ENCODE peak calls at places on chromosomes 16 and 17, in eight cellular contexts. U is CMK, M is SHP77, N is PC-9, T is HEK293T, D is NCI-H748 treated with DMSO at 0.1 percent for 48 hours, G is mammary epithelial cell, I is lung. B is an unnamed sample.

GRCh38 chr16:87457051-87457611 is 35.7 kb downstream of the ZCCHC14 start:
- DNase-seq in U (no peak), M (no peak), N (peak; percentile 74), T (no peak), D (no peak), G (peak; percentile 66), I (no peak), B (peak; percentile 87)

GRCh38 chr17:77887464-77888241 is 70.8 kb upstream of the TNRC6C start:
- DNase-seq in U (no peak), M (peak; percentile 90), N (no peak), T (peak; percentile 39), D (peak; percentile 48), G (peak; percentile 24), I (peak; percentile 80), B (peak; percentile 79)

GRCh38 chr16:87790278-87791023 is 24.7 kb upstream of the KLHDC4 start:
- DNase-seq in U (no peak), M (no peak), N (peak; percentile 39), T (no peak), D (no peak), G (peak; percentile 89), I (no peak), B (no peak)

GRCh38 chr17:5508855-5509254 is 22.5 kb downstream of the MIS12 start:
- DNase-seq in U (no peak), M (peak; percentile 17), N (no peak), T (no peak), D (peak; percentile 98), G (peak; percentile 39), I (no peak), B (no peak)

GRCh38 chr16:79721186-79721745 is 120.7 kb upstream of the MAF start:
- DNase-seq in U (no peak), M (no peak), N (no peak), T (no peak), D (no peak), G (no peak), I (no peak), B (peak; percentile 2)

GRCh38 chr17:69474171-69474831 is 59.8 kb downstream of the MAP2K6 start:
- DNase-seq in U (no peak), M (no peak), N (no peak), T (no peak), D (no peak), G (no peak), I (no peak), B (peak; percentile 20)

GRCh38 chr17:41442772-41443171 is 2.0 kb upstream of the KRT38 start:
- DNase-seq in U (no peak), M (no peak), N (no peak), T (no peak), D (no peak), G (no peak), I (no peak), B (peak; percentile 69)

GRCh38 chr17:75406222-75406615 is 741 bp upstream of the GRB2 start:
- DNase-seq in U (no peak), M (no peak), N (no peak), T (no peak), D (peak; percentile 20), G (no peak), I (no peak), B (no peak)

GRCh38 chr17:72614871-72615626 is 477.4 kb downstream of the SLC39A11 start:
- DNase-seq in U (no peak), M (no peak), N (no peak), T (no peak), D (no peak), G (peak; percentile 94), I (no peak), B (peak; percentile 59)

GRCh38 chr16:19008245-19008644 is 24.5 kb downstream of the TMC7 start:
- DNase-seq in U (no peak), M (no peak), N (peak; percentile 58), T (no peak), D (no peak), G (peak; percentile 94), I (no peak), B (peak; percentile 85)

GRCh38 chr17:70054961-70055360 is 20.1 kb upstream of the KCNJ16 start:
- DNase-seq in U (no peak), M (no peak), N (no peak), T (no peak), D (no peak), G (no peak), I (no peak), B (no peak)

GRCh38 chr16:14502932-14503741 is 126.9 kb downstream of the PARN start:
- DNase-seq in U (no peak), M (no peak), N (peak; percentile 92), T (no peak), D (no peak), G (peak; percentile 95), I (no peak), B (peak; percentile 81)

GRCh38 chr17:8391711-8392110 is 5.9 kb downstream of the RNF222 start:
- DNase-seq in U (no peak), M (no peak), N (peak; percentile 78), T (no peak), D (no peak), G (peak; percentile 68), I (no peak), B (no peak)

GRCh38 chr17:34361478-34362061 is 1.5 kb downstream of the CCL1 start:
- DNase-seq in U (peak; percentile 54), M (peak; percentile 86), N (peak; percentile 68), T (peak; percentile 69), D (peak; percentile 81), G (peak; percentile 57), I (peak; percentile 91), B (peak; percentile 90)

GRCh38 chr17:64221679-64222078 is 41.4 kb downstream of the TEX2 start:
- DNase-seq in U (no peak), M (no peak), N (no peak), T (no peak), D (no peak), G (no peak), I (no peak), B (no peak)

GRCh38 chr17:30808785-30809286 is 15.7 kb downstream of the CRLF3 start:
- DNase-seq in U (no peak), M (no peak), N (no peak), T (no peak), D (no peak), G (no peak), I (no peak), B (no peak)

GRCh38 chr17:78237403-78238012 is 6.1 kb downstream of the TMEM235 start:
- DNase-seq in U (no peak), M (peak; percentile 56), N (no peak), T (no peak), D (no peak), G (no peak), I (no peak), B (no peak)

GRCh38 chr16:49744244-49744976 is 111.5 kb downstream of the ZNF423 start:
- DNase-seq in U (no peak), M (no peak), N (no peak), T (no peak), D (no peak), G (no peak), I (no peak), B (no peak)

GRCh38 chr17:61409301-61410099 is 9.9 kb downstream of the TBX2 start:
- DNase-seq in U (no peak), M (no peak), N (no peak), T (peak; percentile 47), D (no peak), G (peak; percentile 53), I (no peak), B (peak; percentile 72)

GRCh38 chr17:65406552-65406951 is 154.9 kb downstream of the AXIN2 start:
- DNase-seq in U (no peak), M (no peak), N (no peak), T (no peak), D (no peak), G (no peak), I (no peak), B (no peak)

GRCh38 chr17:17231621-17232302 is 5.2 kb downstream of the FLCN start:
- DNase-seq in U (no peak), M (no peak), N (no peak), T (no peak), D (no peak), G (no peak), I (no peak), B (no peak)

GRCh38 chr17:30926516-30926915 is 4.8 kb downstream of the ADAP2 start:
- DNase-seq in U (no peak), M (no peak), N (no peak), T (no peak), D (no peak), G (peak; percentile 41), I (no peak), B (no peak)

GRCh38 chr16:15907863-15908478 is 19.6 kb upstream of the CEP20 start:
- DNase-seq in U (peak; percentile 41), M (peak; percentile 13), N (peak; percentile 50), T (peak; percentile 71), D (no peak), G (peak; percentile 48), I (peak; percentile 31), B (peak; percentile 45)

GRCh38 chr16:15949210-15950166 is at the start of gene ABCC1:
- DNase-seq in U (no peak), M (no peak), N (no peak), T (peak; percentile 74), D (no peak), G (peak; percentile 38), I (no peak), B (no peak)

GRCh38 chr16:10897134-10897533 is 20.1 kb downstream of the CIITA start:
- DNase-seq in U (no peak), M (no peak), N (no peak), T (no peak), D (no peak), G (no peak), I (no peak), B (no peak)

GRCh38 chr17:27367121-27367981 is 73.4 kb downstream of the WSB1 start:
- DNase-seq in U (no peak), M (no peak), N (no peak), T (no peak), D (no peak), G (no peak), I (no peak), B (no peak)

GRCh38 chr16:69651217-69651616 is 75.1 kb downstream of the NQO1 start:
- DNase-seq in U (no peak), M (no peak), N (no peak), T (no peak), D (no peak), G (no peak), I (no peak), B (no peak)

GRCh38 chr17:17252149-17252810 is 15.3 kb upstream of the FLCN start:
- DNase-seq in U (peak; percentile 71), M (no peak), N (no peak), T (no peak), D (no peak), G (no peak), I (no peak), B (no peak)

GRCh38 chr17:79850571-79851460 is 11.6 kb upstream of the CBX4 start:
- DNase-seq in U (no peak), M (no peak), N (peak; percentile 92), T (no peak), D (no peak), G (peak; percentile 90), I (no peak), B (peak; percentile 61)

GRCh38 chr16:12470311-12471229 is 333.1 kb downstream of the CPPED1 start:
- DNase-seq in U (no peak), M (no peak), N (no peak), T (no peak), D (peak; percentile 27), G (no peak), I (no peak), B (peak; percentile 39)

GRCh38 chr16:27365142-27366089 is 36.6 kb upstream of the IL21R start:
- DNase-seq in U (no peak), M (no peak), N (peak; percentile 92), T (no peak), D (no peak), G (peak; percentile 95), I (no peak), B (peak; percentile 67)

GRCh38 chr17:62562656-62563055 is 64.8 kb upstream of the MRC2 start:
- DNase-seq in U (no peak), M (peak; percentile 29), N (peak; percentile 42), T (no peak), D (no peak), G (peak; percentile 54), I (no peak), B (peak; percentile 81)

GRCh38 chr17:17751996-17752821 is 71.0 kb downstream of the RAI1 start:
- DNase-seq in U (peak; percentile 94), M (peak; percentile 97), N (peak; percentile 87), T (peak; percentile 98), D (peak; percentile 95), G (peak; percentile 93), I (peak; percentile 95), B (peak; percentile 88)

GRCh38 chr16:8921626-8921984 is 39.5 kb downstream of the LITAFD start:
- DNase-seq in U (no peak), M (no peak), N (no peak), T (no peak), D (no peak), G (no peak), I (no peak), B (no peak)